ENCODE peak calls at places on chromosomes 1 and 21, in seven cellular contexts. P is neuronal stem cell, W is IMR-90, J is mesenchymal stem cell, A is mesendoderm, G is H1, O is trophoblast cell. K is an unnamed sample.

GRCh38 chr1:224873645-224874369 is 55.7 kb upstream of the DNAH14 start:
- DNase-seq in G (no peak), W (peak), J (peak), O (no peak), A (no peak), P (no peak), K (no peak)

GRCh38 chr21:20618878-20619277 is 379.3 kb upstream of the NCAM2 start:
- DNase-seq in O (no peak), A (no peak), W (no peak), J (no peak), P (no peak), G (no peak), K (no peak)

GRCh38 chr1:178489399-178489798 is 7.4 kb downstream of the CLEC20A start:
- DNase-seq in O (no peak), G (no peak), P (no peak), A (no peak), J (no peak), W (no peak), K (no peak)

GRCh38 chr21:36891123-36891522 is 75.3 kb downstream of the HLCS start:
- DNase-seq in J (no peak), G (no peak), W (no peak), O (no peak), P (no peak), A (no peak), K (no peak)

GRCh38 chr1:6141601-6142000 is 38.5 kb downstream of the CHD5 start:
- DNase-seq in J (peak), G (no peak), W (no peak), P (no peak), A (peak), O (no peak), K (peak)

GRCh38 chr1:153000294-153000693 is 1.3 kb upstream of the SPRR3 start:
- DNase-seq in A (peak), O (no peak), J (no peak), P (no peak), G (no peak), W (no peak), K (no peak)

GRCh38 chr1:153447498-153448170 is 12.8 kb downstream of the S100A7 start:
- DNase-seq in J (peak), P (no peak), W (peak), G (no peak), A (no peak), O (no peak), K (no peak)

GRCh38 chr1:169745015-169745861 is 11.4 kb upstream of the SELE start:
- DNase-seq in A (peak), W (no peak), P (no peak), G (no peak), O (no peak), J (no peak), K (no peak)

GRCh38 chr1:243946946-243947345 is 96.9 kb upstream of the AKT3 start:
- DNase-seq in G (peak), A (peak), J (no peak), O (peak), P (no peak), W (no peak), K (peak)

GRCh38 chr1:173392895-173393654 is 84.1 kb upstream of the PRDX6 start:
- DNase-seq in P (no peak), J (peak), A (peak), W (peak), O (peak), G (no peak), K (no peak)

GRCh38 chr1:16206547-16207317 is 5.7 kb downstream of the ARHGEF19 start:
- DNase-seq in O (peak), J (peak), W (peak), P (peak), A (peak), G (peak), K (peak)

GRCh38 chr1:209585672-209586071 is 2.2 kb downstream of the CAMK1G start:
- DNase-seq in J (peak), W (no peak), O (no peak), G (no peak), P (no peak), A (peak), K (peak)

GRCh38 chr1:73998348-73998959 is 199.5 kb downstream of the LRRIQ3 start:
- DNase-seq in A (peak), P (no peak), O (no peak), J (peak), G (no peak), W (peak), K (no peak)

GRCh38 chr21:42365770-42366169 is 565 bp downstream of the TFF1 start:
- DNase-seq in A (no peak), W (no peak), O (no peak), G (no peak), P (no peak), J (no peak), K (no peak)

GRCh38 chr21:25396135-25396711 is 211.1 kb downstream of the MRPL39 start:
- DNase-seq in G (no peak), P (no peak), O (no peak), A (no peak), W (no peak), J (no peak), K (no peak)

DNA sequence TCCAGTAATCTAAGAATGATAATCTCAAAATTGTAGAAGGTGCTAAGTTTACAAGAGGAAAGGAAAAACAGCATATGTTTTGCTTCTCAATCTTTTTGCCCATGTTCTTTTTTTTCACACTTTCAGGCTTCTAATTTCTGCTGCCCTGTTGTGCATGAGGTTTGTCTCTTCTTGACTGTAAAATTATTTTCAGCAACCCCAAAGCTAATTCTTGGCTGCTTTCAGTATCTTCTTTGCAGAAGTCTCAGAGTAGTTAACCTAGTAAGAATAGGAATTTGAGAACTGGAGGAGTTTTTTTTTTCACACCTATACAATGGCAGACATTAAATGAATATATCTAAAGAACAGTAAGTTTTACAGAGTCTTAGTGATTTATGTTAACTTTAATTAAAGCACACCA is 26.4 kb downstream of the DENND2D start:
- DNase-seq in A (no peak), J (no peak), G (no peak), O (no peak), P (no peak), W (no peak), K (no peak)
- H3K18ac ChIP-seq in A (no peak), J (no peak), G (no peak), O (no peak), P (no peak), W (no peak), K (no peak)

GRCh38 chr1:237012789-237013383 is 8.6 kb upstream of the MT1HL1 start:
- DNase-seq in P (no peak), O (no peak), A (no peak), W (no peak), G (no peak), J (no peak), K (no peak)
- H3K4me2 ChIP-seq in P (no peak), O (no peak), A (no peak), W (no peak), G (no peak), J (peak), K (no peak)

DNA sequence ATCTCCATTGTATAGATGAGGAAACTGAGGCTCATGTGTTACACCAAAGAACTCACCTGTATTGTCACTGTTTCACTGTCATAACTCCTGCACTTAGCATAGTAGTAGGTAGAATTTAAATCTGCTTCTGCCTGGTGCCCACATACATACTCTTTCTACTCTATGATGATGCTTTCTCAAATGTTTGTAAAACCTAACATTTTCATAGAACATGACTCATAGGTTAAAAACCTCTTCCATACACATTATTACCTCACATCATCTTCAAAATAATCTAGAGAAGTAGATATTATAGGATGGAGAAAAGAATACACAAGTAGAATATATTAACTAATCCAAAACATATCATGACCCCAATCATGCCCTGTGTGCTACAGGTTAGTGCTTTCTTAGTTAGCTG is 157.0 kb downstream of the LRRC40 start:
- DNase-seq in A (no peak), J (no peak), O (no peak), P (no peak), W (peak), G (no peak), K (no peak)
- H3K18ac ChIP-seq in A (no peak), J (no peak), O (no peak), P (no peak), W (no peak), G (no peak), K (no peak)

GRCh38 chr1:2436876-2437275 is 24.5 kb upstream of the PEX10 start:
- DNase-seq in G (no peak), A (no peak), P (no peak), O (no peak), W (no peak), J (no peak), K (no peak)
- H3K4me2 ChIP-seq in G (no peak), A (no peak), P (no peak), O (no peak), W (no peak), J (no peak), K (no peak)

DNA sequence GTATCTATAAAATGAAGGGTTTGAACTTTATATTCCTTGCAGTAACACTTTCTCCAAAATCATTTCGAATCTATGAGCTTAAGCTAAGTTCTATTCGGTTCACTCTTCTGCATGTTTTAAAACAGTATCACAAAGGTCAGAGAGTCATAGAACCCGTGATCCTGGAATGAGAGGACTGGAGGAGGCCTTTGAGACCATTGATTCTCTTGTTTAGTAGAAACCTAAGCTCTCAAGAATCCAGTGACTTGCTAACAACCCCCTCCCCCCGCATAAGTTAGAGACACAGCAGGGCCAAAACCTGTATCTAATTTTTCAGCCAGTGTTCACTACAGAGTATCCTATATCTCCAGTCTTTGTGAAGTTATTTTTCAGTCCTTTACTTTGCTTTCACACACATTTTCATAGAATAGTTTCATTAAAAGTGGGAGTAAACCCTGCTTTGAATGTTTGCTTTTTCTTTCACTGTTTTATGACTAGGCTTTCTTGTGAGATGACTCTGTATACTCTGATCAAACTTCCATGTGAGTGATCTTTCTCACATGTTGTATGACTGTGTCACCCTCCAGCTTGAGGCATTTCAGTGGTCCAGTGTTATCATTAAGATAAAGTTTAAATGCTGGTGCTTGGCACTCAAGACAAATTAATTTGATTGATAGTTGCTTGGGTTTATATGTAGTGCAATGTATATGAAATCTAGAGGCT is 275.4 kb upstream of the SGIP1 start:
- DNase-seq in G (no peak), O (no peak), A (peak), J (peak), P (peak), W (peak), K (no peak)
- H3K18ac ChIP-seq in G (no peak), O (no peak), A (no peak), J (no peak), P (no peak), W (peak), K (no peak)

GRCh38 chr1:201419241-201419640 is 2.3 kb downstream of the TNNI1 start:
- DNase-seq in A (no peak), J (no peak), G (no peak), O (no peak), P (no peak), W (no peak), K (no peak)
- H3K4me2 ChIP-seq in A (no peak), J (no peak), G (no peak), O (no peak), P (no peak), W (no peak), K (no peak)

DNA sequence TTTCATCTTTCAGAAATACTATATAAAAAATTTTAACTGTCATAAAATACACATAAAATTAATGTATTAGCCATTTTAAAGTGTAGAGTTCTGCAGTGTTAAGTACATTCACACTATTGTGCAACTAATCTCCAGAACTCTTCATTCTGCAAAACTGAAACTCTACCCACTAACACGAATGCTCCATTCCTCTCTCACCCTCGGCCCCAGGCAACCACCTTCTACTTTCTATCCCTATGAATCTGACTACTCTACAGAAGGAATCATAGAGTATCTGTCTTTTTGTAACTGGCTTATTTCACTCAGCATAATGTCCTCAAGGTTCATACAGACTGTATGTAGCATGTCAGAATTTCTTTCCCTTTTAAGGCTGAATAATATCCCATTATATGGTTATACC is 43.4 kb downstream of the LTN1 start:
- DNase-seq in J (no peak), G (no peak), A (no peak), O (no peak), P (no peak), W (no peak), K (no peak)
- H3K18ac ChIP-seq in J (no peak), G (no peak), A (no peak), O (no peak), P (no peak), W (no peak), K (no peak)

GRCh38 chr21:46234436-46234950 is 5.9 kb upstream of the LSS start:
- DNase-seq in J (no peak), A (no peak), O (peak), G (no peak), P (no peak), W (no peak), K (no peak)
- H3K4me2 ChIP-seq in J (no peak), A (no peak), O (no peak), G (no peak), P (no peak), W (no peak), K (no peak)